ENCODE peak calls at places on chromosomes 1 and 21, in eight cellular contexts. B, Y, E, S, P, O, Z and Q are unnamed samples.

GRCh38 chr1:200304146-200304545 is 105.7 kb downstream of the ZNF281 start:
- DNase-seq in Z (no peak), E (no peak), Y (no peak), S (no peak), B (no peak), O (no peak), P (no peak), Q (no peak)

GRCh38 chr21:14942801-14943490 is 121.9 kb downstream of the NRIP1 start:
- DNase-seq in Z (no peak), S (peak), B (no peak), O (no peak), P (peak), Y (no peak), E (no peak), Q (no peak)

GRCh38 chr1:47917696-47918095 is 79.5 kb downstream of the TRABD2B start:
- DNase-seq in Y (no peak), P (no peak), B (no peak), E (no peak), Z (no peak), O (no peak), S (no peak), Q (no peak)

GRCh38 chr1:36351222-36351977 is 28.0 kb upstream of the EVA1B start:
- DNase-seq in S (peak), O (no peak), Y (peak), E (no peak), Z (no peak), B (no peak), P (peak), Q (no peak)

GRCh38 chr1:244322791-244323521 is 128.8 kb downstream of the ADSS2 start:
- DNase-seq in O (peak), P (peak), Z (no peak), E (no peak), S (peak), B (no peak), Y (peak), Q (no peak)

GRCh38 chr1:58815680-58816071 is 31.8 kb upstream of the JUN start:
- DNase-seq in E (peak), Y (peak), B (no peak), S (no peak), P (no peak), O (peak), Z (no peak), Q (peak)

GRCh38 chr1:201436461-201436860 is 14.9 kb upstream of the TNNI1 start:
- DNase-seq in P (no peak), E (no peak), Y (peak), Z (no peak), O (no peak), B (no peak), S (peak), Q (no peak)

GRCh38 chr1:46010611-46011010 is 121.8 kb downstream of the PIK3R3 start:
- DNase-seq in Z (no peak), S (no peak), E (no peak), Y (no peak), P (no peak), B (no peak), O (no peak), Q (no peak)

GRCh38 chr1:222546548-222547259 is 1.2 kb downstream of the HHIPL2 start:
- DNase-seq in Z (no peak), P (peak), B (no peak), Y (peak), E (no peak), O (no peak), S (peak), Q (no peak)

GRCh38 chr1:45552309-45552708 is 1.7 kb downstream of the AKR1A1 start:
- DNase-seq in Y (no peak), S (no peak), B (no peak), O (no peak), Z (no peak), E (no peak), P (no peak), Q (no peak)

GRCh38 chr1:89941110-89941770 is 53.7 kb upstream of the ZNF326 start:
- DNase-seq in Y (no peak), S (no peak), O (no peak), P (no peak), E (no peak), B (no peak), Z (no peak), Q (no peak)

GRCh38 chr21:38268859-38269566 is 12.2 kb downstream of the KCNJ15 start:
- DNase-seq in S (no peak), B (no peak), Z (no peak), Y (no peak), P (no peak), E (peak), O (no peak), Q (peak)

GRCh38 chr1:12482999-12483398 is 135.0 kb downstream of the DHRS3 start:
- DNase-seq in Z (no peak), E (no peak), P (no peak), B (no peak), Y (no peak), O (no peak), S (no peak), Q (no peak)

GRCh38 chr1:96723372-96723771 is 1.8 kb downstream of the PTBP2 start:
- DNase-seq in P (no peak), Z (no peak), O (no peak), S (no peak), B (no peak), Y (no peak), E (no peak), Q (no peak)

GRCh38 chr1:97137862-97138514 is 416.4 kb downstream of the PTBP2 start:
- DNase-seq in O (peak), S (peak), B (peak), E (peak), Z (no peak), P (peak), Y (peak), Q (peak)

GRCh38 chr1:238346340-238346739 is 455.6 kb upstream of the ZP4 start:
- DNase-seq in S (no peak), B (no peak), E (no peak), P (no peak), Z (no peak), Y (no peak), O (no peak), Q (no peak)

GRCh38 chr1:90707363-90707710 is 9.8 kb downstream of the BARHL2 start:
- DNase-seq in Y (peak), E (peak), O (no peak), S (peak), P (peak), B (no peak), Z (no peak), Q (no peak)

GRCh38 chr1:153506831-153507413 is 28.9 kb downstream of the S100A6 start:
- DNase-seq in B (peak), P (peak), S (peak), Z (peak), O (peak), E (no peak), Y (peak), Q (no peak)

GRCh38 chr1:221806984-221807383 is 65.1 kb upstream of the DUSP10 start:
- DNase-seq in B (no peak), Z (no peak), Y (no peak), E (no peak), S (no peak), P (no peak), O (no peak), Q (no peak)

GRCh38 chr1:233327938-233328660 is 575 bp downstream of the MAP3K21 start:
- DNase-seq in S (no peak), P (no peak), Z (peak), Y (peak), O (no peak), B (no peak), E (peak), Q (peak)

GRCh38 chr1:63983391-63984256 is 209.8 kb downstream of the ROR1 start:
- DNase-seq in Z (no peak), S (no peak), Y (no peak), E (no peak), O (no peak), P (no peak), B (no peak), Q (no peak)

GRCh38 chr1:226738995-226739695 is at the start of gene ITPKB:
- DNase-seq in O (peak), S (peak), E (peak), Y (peak), P (peak), B (peak), Z (peak), Q (peak)

GRCh38 chr1:166327886-166328285 is 161.1 kb upstream of the FAM78B start:
- DNase-seq in Y (no peak), E (no peak), B (no peak), S (no peak), P (no peak), Z (no peak), O (no peak), Q (no peak)

GRCh38 chr1:109383850-109384249 is 13.9 kb downstream of the SORT1 start:
- DNase-seq in O (no peak), S (no peak), P (no peak), Z (no peak), Y (no peak), E (no peak), B (no peak), Q (no peak)

GRCh38 chr1:212271823-212272498 is 13.2 kb upstream of the PPP2R5A start:
- DNase-seq in E (no peak), B (peak), S (no peak), Y (no peak), P (no peak), Z (no peak), O (peak), Q (no peak)

GRCh38 chr1:168092566-168093355 is 44.0 kb downstream of the GPR161 start:
- DNase-seq in B (no peak), E (no peak), P (peak), S (no peak), Z (no peak), Y (peak), O (no peak), Q (no peak)

GRCh38 chr1:205976708-205977107 is 26.5 kb downstream of the RAB7B start:
- DNase-seq in S (peak), Y (no peak), O (peak), P (peak), B (peak), E (no peak), Z (peak), Q (no peak)

GRCh38 chr21:45317401-45318145 is 29.9 kb upstream of the POFUT2 start:
- DNase-seq in Y (no peak), E (no peak), O (no peak), B (peak), P (peak), S (peak), Z (no peak), Q (no peak)

GRCh38 chr21:46117586-46118304 is 19.8 kb downstream of the COL6A2 start:
- DNase-seq in E (no peak), P (no peak), B (peak), Y (no peak), O (peak), Z (no peak), S (no peak), Q (no peak)

GRCh38 chr1:154745286-154745731 is 124.8 kb downstream of the KCNN3 start:
- DNase-seq in S (no peak), O (peak), Y (no peak), Z (peak), P (no peak), B (peak), E (no peak), Q (no peak)

GRCh38 chr1:77438239-77438913 is 156.6 kb downstream of the AK5 start:
- DNase-seq in B (no peak), Z (no peak), P (peak), S (peak), Y (peak), E (no peak), O (no peak), Q (no peak)

DNA sequence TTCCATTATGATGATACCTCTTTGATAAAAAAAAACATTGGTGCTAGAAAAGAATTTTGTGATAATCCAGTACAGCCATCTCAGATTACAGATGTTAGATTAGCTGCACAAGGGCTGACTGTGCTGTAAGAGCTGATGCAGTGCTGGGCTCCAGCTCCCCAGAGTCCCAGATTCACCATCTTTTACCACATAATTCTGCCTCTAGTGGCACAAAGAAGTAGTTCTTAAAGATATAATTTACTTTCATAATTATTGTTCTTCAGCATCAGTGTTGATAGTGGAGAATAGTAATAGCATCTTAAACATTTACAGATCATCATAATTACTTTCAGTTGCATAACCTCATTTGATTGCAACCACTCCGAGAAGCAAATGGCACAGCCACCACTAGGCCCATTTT is 262.1 kb downstream of the BRINP2 start:
- DNase-seq in E (no peak), S (peak), O (no peak), B (no peak), Y (no peak), P (peak), Z (no peak), Q (no peak)
- TF ChIP-seq CTCF in E (no peak), S (peak), O (no peak), B (no peak), Y (peak), P (peak), Z (no peak), Q (no peak)

GRCh38 chr21:18887922-18888602 is 484.5 kb upstream of the TMPRSS15 start:
- DNase-seq in P (no peak), B (no peak), S (no peak), Y (no peak), O (no peak), Z (no peak), E (no peak), Q (no peak)
- TF ChIP-seq CTCF in P (no peak), B (no peak), S (no peak), Y (no peak), O (no peak), Z (no peak), E (no peak), Q (no peak)

DNA sequence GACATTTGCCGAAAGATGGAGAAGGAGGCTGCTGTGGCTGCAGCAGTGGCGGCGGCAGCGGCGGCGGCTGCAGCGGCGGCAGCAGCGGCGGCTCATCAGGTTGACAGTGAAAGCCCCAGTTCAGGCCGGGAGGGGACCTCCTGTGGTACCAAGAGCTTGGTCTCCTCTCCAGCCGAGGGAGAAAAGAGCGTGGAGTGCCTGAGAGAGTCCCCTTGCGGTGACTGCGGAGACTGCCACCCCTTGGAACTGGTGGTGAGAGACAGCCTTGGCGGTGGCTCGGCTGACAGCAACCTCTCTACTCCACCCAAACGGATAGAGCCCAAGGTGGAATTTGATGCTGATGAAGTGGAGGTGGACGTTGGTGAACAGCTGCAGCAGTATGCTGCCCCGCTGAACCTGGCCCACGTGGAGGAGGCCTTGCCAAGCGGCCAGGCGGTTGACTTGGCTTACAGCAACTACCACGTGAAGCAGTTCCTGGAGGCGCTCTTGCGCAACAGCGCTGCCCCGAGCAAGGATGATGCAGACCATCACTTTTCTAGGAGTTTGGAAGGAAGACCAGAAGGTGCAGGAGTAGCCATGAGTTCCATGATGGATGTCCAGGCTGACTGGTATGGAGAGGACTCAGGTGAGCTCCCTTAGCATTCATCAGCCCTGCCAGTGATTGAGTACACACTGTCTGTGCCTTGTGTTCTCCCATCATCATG is 6.3 kb downstream of the ZBTB8B start:
- DNase-seq in E (peak), Y (no peak), Z (no peak), B (no peak), S (no peak), P (no peak), O (no peak), Q (peak)
- TF ChIP-seq CTCF in E (no peak), Y (no peak), Z (peak), B (peak), S (no peak), P (peak), O (peak), Q (no peak)

DNA sequence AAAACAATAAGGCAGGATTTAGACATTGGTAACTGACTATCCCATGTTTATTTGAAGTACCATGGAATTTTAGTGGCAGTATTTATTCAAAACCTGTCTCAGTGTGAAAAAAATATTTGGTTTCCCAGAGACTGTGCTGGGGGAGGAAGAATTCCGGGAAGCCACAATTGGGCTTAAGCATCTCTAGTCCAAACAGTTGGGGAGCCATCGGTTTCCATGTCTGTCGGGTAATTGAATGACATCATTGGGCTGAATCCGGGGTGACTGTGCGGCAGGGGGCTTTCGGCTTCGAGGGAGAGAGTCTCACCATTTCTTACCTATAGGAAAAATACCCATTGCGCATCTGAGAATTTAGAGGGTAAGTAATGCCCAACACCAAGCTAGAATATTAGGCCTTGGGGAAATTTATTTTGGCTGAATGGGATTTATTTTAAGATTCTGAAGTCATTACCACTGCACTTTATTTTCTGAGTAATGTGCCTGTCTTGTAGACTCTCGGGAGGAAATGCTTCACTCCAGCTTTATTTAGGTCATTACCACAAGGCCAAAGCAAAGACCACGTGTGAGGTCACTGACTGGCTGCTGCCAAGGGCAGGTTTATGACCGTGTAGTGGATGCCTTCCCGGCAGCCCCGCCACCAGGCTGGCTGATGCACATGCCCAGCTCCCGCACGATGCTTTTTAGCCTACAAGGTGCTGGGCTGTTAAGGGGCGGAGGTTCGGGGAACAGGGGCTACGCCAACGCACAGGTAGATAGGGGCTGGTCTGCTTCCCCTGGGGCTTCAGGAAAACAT is 23.1 kb upstream of the UMODL1 start:
- DNase-seq in O (peak), P (peak), E (no peak), S (peak), Y (no peak), B (peak), Z (peak), Q (no peak)
- TF ChIP-seq CTCF in O (no peak), P (peak), E (no peak), S (peak), Y (no peak), B (no peak), Z (no peak), Q (no peak)